ENCODE peak calls at places on chromosomes 4 and X, in nine cellular contexts. S, X, T, K, O, Z, G, C and U are unnamed samples.

GRCh38 chr4:1357356-1358248 is 10.6 kb downstream of the UVSSA start:
- DNase-seq in S (no peak), X (no peak), T (no peak), K (no peak), O (no peak), Z (no peak), G (no peak), C (no peak), U (no peak)

GRCh38 chrX:307261-308111 is 11.1 kb downstream of the GTPBP6 start:
- DNase-seq in S (no peak), X (no peak), T (no peak), K (no peak), O (no peak), Z (no peak), G (peak; percentile 59), C (no peak), U (no peak)

GRCh38 chrX:107675823-107676555 is 47.7 kb downstream of the PRPS1 start:
- DNase-seq in S (no peak), X (no peak), T (peak; percentile 13), K (peak; percentile 11), O (peak; percentile 42), Z (no peak), G (peak; percentile 66), C (no peak), U (no peak)

GRCh38 chr4:122847931-122848330 is 21.3 kb downstream of the FGF2 start:
- DNase-seq in S (no peak), X (no peak), T (no peak), K (no peak), O (no peak), Z (no peak), G (no peak), C (no peak), U (no peak)

GRCh38 chr4:189374176-189374575 is 566.5 kb upstream of the FRG1 start:
- DNase-seq in S (no peak), X (no peak), T (no peak), K (no peak), O (no peak), Z (no peak), G (no peak), C (no peak), U (no peak)

GRCh38 chr4:109211671-109212070 is 90.8 kb downstream of the COL25A1 start:
- DNase-seq in S (no peak), X (no peak), T (no peak), K (no peak), O (no peak), Z (no peak), G (no peak), C (no peak), U (no peak)

GRCh38 chr4:147546341-147546740 is 65.4 kb downstream of the EDNRA start:
- DNase-seq in S (no peak), X (no peak), T (peak; percentile 41), K (no peak), O (no peak), Z (no peak), G (no peak), C (peak; percentile 80), U (peak; percentile 71)

GRCh38 chr4:2817701-2818350 is 24.9 kb downstream of the SH3BP2 start:
- DNase-seq in S (no peak), X (no peak), T (peak; percentile 81), K (no peak), O (peak; percentile 45), Z (no peak), G (peak; percentile 78), C (no peak), U (no peak)

GRCh38 chr4:109298279-109299010 is 4.0 kb downstream of the COL25A1 start:
- DNase-seq in S (no peak), X (no peak), T (no peak), K (no peak), O (peak; percentile 6), Z (no peak), G (no peak), C (no peak), U (no peak)

GRCh38 chr4:169385356-169385755 is 114.6 kb upstream of the SH3RF1 start:
- DNase-seq in S (no peak), X (no peak), T (no peak), K (no peak), O (no peak), Z (no peak), G (no peak), C (no peak), U (no peak)

GRCh38 chrX:78024349-78025108 is 55.1 kb upstream of the PGAM4 start:
- DNase-seq in S (no peak), X (no peak), T (peak; percentile 3), K (peak; percentile 23), O (peak; percentile 22), Z (no peak), G (no peak), C (no peak), U (no peak)

GRCh38 chr4:78954048-78954666 is 14.9 kb upstream of the PAQR3 start:
- DNase-seq in S (peak; percentile 30), X (no peak), T (no peak), K (no peak), O (peak; percentile 67), Z (no peak), G (no peak), C (no peak), U (no peak)

GRCh38 chr4:26238782-26239647 is 81.8 kb upstream of the RBPJ start:
- DNase-seq in S (peak; percentile 58), X (no peak), T (peak; percentile 36), K (no peak), O (peak; percentile 99), Z (no peak), G (no peak), C (no peak), U (no peak)

GRCh38 chr4:140047017-140047640 is 106.9 kb downstream of the MAML3 start:
- DNase-seq in S (no peak), X (no peak), T (no peak), K (no peak), O (no peak), Z (no peak), G (no peak), C (no peak), U (no peak)

GRCh38 chr4:147696866-147697265 is 12.9 kb upstream of the PRMT9 start:
- DNase-seq in S (no peak), X (no peak), T (no peak), K (no peak), O (no peak), Z (no peak), G (no peak), C (no peak), U (no peak)

GRCh38 chr4:100289980-100290379 is 99.7 kb upstream of the DDIT4L start:
- DNase-seq in S (no peak), X (no peak), T (no peak), K (no peak), O (no peak), Z (no peak), G (no peak), C (no peak), U (no peak)

GRCh38 chr4:89294583-89295244 is 12.9 kb downstream of the GPRIN3 start:
- DNase-seq in S (no peak), X (no peak), T (no peak), K (peak; percentile 50), O (no peak), Z (no peak), G (no peak), C (no peak), U (no peak)

GRCh38 chrX:83022020-83022419 is 486.1 kb upstream of the POU3F4 start:
- DNase-seq in S (no peak), X (no peak), T (no peak), K (no peak), O (no peak), Z (no peak), G (no peak), C (no peak), U (no peak)

GRCh38 chr4:76199664-76200211 is 13.9 kb downstream of the SCARB2 start:
- DNase-seq in S (no peak), X (peak; percentile 55), T (no peak), K (no peak), O (peak; percentile 63), Z (peak; percentile 92), G (no peak), C (no peak), U (no peak)

GRCh38 chr4:81724925-81725329 is 253.2 kb upstream of the RASGEF1B start:
- DNase-seq in S (no peak), X (peak; percentile 21), T (no peak), K (peak; percentile 45), O (peak; percentile 38), Z (no peak), G (peak; percentile 81), C (no peak), U (no peak)

GRCh38 chr4:40325406-40326019 is 9.6 kb upstream of the CHRNA9 start:
- DNase-seq in S (peak; percentile 27), X (no peak), T (peak; percentile 75), K (peak; percentile 80), O (peak; percentile 57), Z (no peak), G (peak; percentile 83), C (no peak), U (no peak)

GRCh38 chr4:55854132-55854531 is 684 bp downstream of the EXOC1 start:
- DNase-seq in S (no peak), X (no peak), T (peak; percentile 11), K (no peak), O (no peak), Z (no peak), G (no peak), C (no peak), U (no peak)

GRCh38 chr4:42519803-42520417 is 122.6 kb downstream of the SHISA3 start:
- DNase-seq in S (peak; percentile 51), X (no peak), T (peak; percentile 44), K (peak; percentile 68), O (peak; percentile 53), Z (peak; percentile 29), G (no peak), C (no peak), U (peak; percentile 2)

GRCh38 chr4:75542824-75543223 is 13.0 kb upstream of the ODAPH start:
- DNase-seq in S (no peak), X (no peak), T (peak; percentile 60), K (no peak), O (no peak), Z (no peak), G (no peak), C (peak; percentile 34), U (peak; percentile 31)

GRCh38 chr4:130486841-130487240 is 1390.9 kb downstream of the C4orf33 start:
- DNase-seq in S (no peak), X (no peak), T (no peak), K (no peak), O (no peak), Z (no peak), G (no peak), C (no peak), U (no peak)

GRCh38 chrX:16319929-16320328 is 152.6 kb downstream of the MAGEB17 start:
- DNase-seq in S (no peak), X (no peak), T (peak; percentile 2), K (no peak), O (no peak), Z (no peak), G (no peak), C (no peak), U (no peak)

GRCh38 chrX:2928583-2929434 is at the start of gene ARSD:
- DNase-seq in S (peak; percentile 71), X (peak; percentile 19), T (peak; percentile 92), K (peak; percentile 44), O (peak; percentile 29), Z (peak; percentile 40), G (peak; percentile 72), C (peak; percentile 42), U (peak; percentile 67)